ENCODE peak calls at places on chromosomes 3 and 15, in nine cellular contexts. Z, A, G, X, T, H, O, N and E are unnamed samples.

GRCh38 chr3:113954091-113954685 is 6.4 kb downstream of the ZDHHC23 start:
- DNase-seq in H (no peak), T (no peak), N (no peak), A (no peak), X (no peak), G (no peak), Z (no peak), O (no peak), E (no peak)

GRCh38 chr3:37532168-37532567 is 329.5 kb upstream of the CTDSPL start:
- DNase-seq in A (no peak), Z (no peak), H (no peak), O (no peak), N (no peak), X (no peak), G (no peak), T (no peak), E (no peak)

GRCh38 chr15:33021806-33022389 is 172.6 kb downstream of the FMN1 start:
- DNase-seq in A (peak; percentile 33), Z (peak; percentile 73), G (no peak), X (peak; percentile 12), T (no peak), H (peak; percentile 23), N (no peak), O (no peak), E (no peak)

GRCh38 chr3:194224536-194224935 is 88.6 kb downstream of the HES1 start:
- DNase-seq in T (no peak), H (no peak), X (no peak), Z (no peak), G (no peak), O (no peak), A (no peak), N (no peak), E (no peak)

GRCh38 chr3:177210744-177211502 is 13.6 kb upstream of the TBL1XR1 start:
- DNase-seq in X (no peak), N (no peak), Z (no peak), A (no peak), O (no peak), H (no peak), G (no peak), T (peak; percentile 62), E (no peak)

GRCh38 chr3:33900809-33901505 is 102.5 kb downstream of the PDCD6IP start:
- DNase-seq in Z (peak; percentile 44), G (no peak), T (no peak), X (no peak), O (no peak), N (no peak), H (no peak), A (no peak), E (no peak)

GRCh38 chr3:127448161-127448561 is 142.4 kb downstream of the TPRA1 start:
- DNase-seq in G (no peak), X (peak; percentile 52), N (no peak), H (no peak), A (no peak), T (no peak), O (no peak), Z (no peak), E (no peak)

GRCh38 chr15:64180235-64180824 is 17.5 kb upstream of the PPIB start:
- DNase-seq in N (no peak), X (peak; percentile 18), A (no peak), O (no peak), G (no peak), Z (no peak), T (no peak), H (peak; percentile 37), E (no peak)

GRCh38 chr3:10511809-10512494 is 6.6 kb upstream of the ATP2B2 start:
- DNase-seq in H (no peak), G (no peak), O (no peak), A (no peak), N (no peak), T (no peak), X (no peak), Z (peak; percentile 24), E (no peak)

GRCh38 chr15:50256188-50257041 is 9.1 kb downstream of the HDC start:
- DNase-seq in X (no peak), T (no peak), O (no peak), Z (peak; percentile 60), G (no peak), H (no peak), A (peak; percentile 26), N (no peak), E (no peak)

GRCh38 chr3:100756441-100756840 is 47.1 kb downstream of the TFG start:
- DNase-seq in T (no peak), Z (no peak), A (no peak), N (no peak), G (no peak), O (no peak), X (no peak), H (no peak), E (no peak)

GRCh38 chr3:150323770-150324169 is 84.3 kb upstream of the TSC22D2 start:
- DNase-seq in Z (no peak), G (no peak), H (no peak), N (no peak), T (no peak), X (no peak), O (no peak), A (no peak), E (no peak)

GRCh38 chr3:157542711-157543485 is 39.7 kb upstream of the VEPH1 start:
- DNase-seq in O (no peak), H (peak; percentile 69), G (no peak), N (no peak), T (peak; percentile 70), Z (peak; percentile 78), X (no peak), A (peak; percentile 91), E (no peak)

GRCh38 chr3:165081183-165081582 is 2.9 kb upstream of the SI start:
- DNase-seq in O (no peak), T (no peak), X (no peak), N (no peak), G (no peak), A (no peak), H (no peak), Z (no peak), E (no peak)

GRCh38 chr15:85837011-85837433 is 42.3 kb upstream of the KLHL25 start:
- DNase-seq in H (no peak), A (no peak), T (peak; percentile 34), N (no peak), G (no peak), X (no peak), Z (peak; percentile 8), O (no peak), E (no peak)

GRCh38 chr15:78353093-78353492 is 12.9 kb downstream of the CRABP1 start:
- DNase-seq in G (no peak), X (no peak), A (peak; percentile 45), Z (no peak), H (no peak), O (no peak), N (no peak), T (no peak), E (no peak)

GRCh38 chr3:174330303-174330702 is 528.8 kb upstream of the NAALADL2 start:
- DNase-seq in T (peak; percentile 50), O (no peak), Z (peak; percentile 78), A (peak; percentile 79), X (no peak), H (no peak), G (no peak), N (no peak), E (no peak)

GRCh38 chr3:157201648-157202278 is 41.8 kb upstream of the CCNL1 start:
- DNase-seq in T (no peak), H (no peak), A (peak; percentile 20), G (no peak), N (no peak), X (peak; percentile 8), O (no peak), Z (peak; percentile 71), E (no peak)

GRCh38 chr15:83065431-83065830 is 1.6 kb downstream of the BTBD1 start:
- DNase-seq in H (no peak), Z (no peak), X (no peak), O (no peak), N (no peak), G (no peak), T (no peak), A (no peak), E (no peak)

GRCh38 chr15:85570331-85570730 is 189.9 kb downstream of the AKAP13 start:
- DNase-seq in X (no peak), N (no peak), A (no peak), T (no peak), Z (no peak), H (no peak), G (no peak), O (no peak), E (no peak)